ENCODE peak calls at places on chromosomes 2 and 18, in ten cellular contexts. L is LoVo, R is lower lobe of right lung, W is H54, C is T-helper 2 cell, X is psoas muscle, P is HTR-8/SVneo, J is left cardiac atrium, H is GM03348, U is H1. S is an unnamed sample.

GRCh38 chr2:15989559-15989958 is 49.2 kb downstream of the MYCN start:
- DNase-seq in L (no peak), R (no peak), W (no peak), C (no peak), X (no peak), P (no peak), J (no peak), H (no peak), U (no peak), S (no peak)

GRCh38 chr2:111054791-111055627 is 65.7 kb upstream of the BCL2L11 start:
- DNase-seq in L (no peak), R (no peak), W (no peak), C (no peak), X (no peak), P (no peak), J (no peak), H (no peak), U (no peak), S (no peak)

GRCh38 chr18:64851796-64852195 is 702.9 kb upstream of the LINC00305 start:
- DNase-seq in L (no peak), R (no peak), W (no peak), C (no peak), X (no peak), P (no peak), J (no peak), H (no peak), U (no peak), S (no peak)

GRCh38 chr2:157438907-157439791 is 4.7 kb downstream of the CYTIP start:
- DNase-seq in L (no peak), R (no peak), W (no peak), C (peak), X (no peak), P (no peak), J (no peak), H (peak), U (no peak), S (peak)

GRCh38 chr2:105822186-105822585 is 77.5 kb downstream of the NCK2 start:
- DNase-seq in L (no peak), R (no peak), W (no peak), C (peak), X (no peak), P (no peak), J (no peak), H (no peak), U (no peak), S (no peak)

GRCh38 chr2:7014201-7014640 is 97.0 kb downstream of the RNF144A start:
- DNase-seq in L (no peak), R (no peak), W (no peak), C (peak), X (no peak), P (no peak), J (no peak), H (peak), U (no peak), S (peak)

GRCh38 chr2:20173064-20173463 is 51.9 kb downstream of the SDC1 start:
- DNase-seq in L (no peak), R (no peak), W (no peak), C (no peak), X (no peak), P (no peak), J (no peak), H (no peak), U (no peak), S (no peak)

GRCh38 chr2:188199716-188200128 is 92.0 kb upstream of the GULP1 start:
- DNase-seq in L (peak), R (no peak), W (peak), C (no peak), X (no peak), P (peak), J (no peak), H (peak), U (no peak), S (no peak)

GRCh38 chr2:45370367-45370766 is 240.7 kb downstream of the SRBD1 start:
- DNase-seq in L (no peak), R (no peak), W (no peak), C (no peak), X (no peak), P (no peak), J (no peak), H (no peak), U (no peak), S (no peak)

GRCh38 chr2:11592671-11593574 is 59.1 kb downstream of the GREB1 start:
- DNase-seq in L (no peak), R (no peak), W (no peak), C (no peak), X (no peak), P (no peak), J (no peak), H (no peak), U (no peak), S (no peak)

GRCh38 chr2:169647496-169647895 is 46.7 kb downstream of the CFAP210 start:
- DNase-seq in L (no peak), R (no peak), W (no peak), C (no peak), X (no peak), P (no peak), J (no peak), H (no peak), U (no peak), S (no peak)

GRCh38 chr2:240434728-240435456 is 571 bp upstream of the GPC1 start:
- DNase-seq in L (peak), R (peak), W (peak), C (peak), X (peak), P (peak), J (peak), H (peak), U (no peak), S (peak)

GRCh38 chr2:42333579-42333978 is 27.4 kb downstream of the COX7A2L start:
- DNase-seq in L (no peak), R (no peak), W (no peak), C (no peak), X (no peak), P (no peak), J (no peak), H (no peak), U (no peak), S (no peak)

GRCh38 chr18:74147491-74147778 is 199 bp downstream of the FBXO15 start:
- DNase-seq in L (no peak), R (no peak), W (no peak), C (no peak), X (no peak), P (no peak), J (no peak), H (no peak), U (no peak), S (no peak)

GRCh38 chr2:96153291-96153713 is 8.1 kb upstream of the DUSP2 start:
- DNase-seq in L (no peak), R (peak), W (no peak), C (no peak), X (no peak), P (no peak), J (no peak), H (no peak), U (no peak), S (no peak)

GRCh38 chr2:35428548-35428947 is 927.0 kb upstream of the CRIM1 start:
- DNase-seq in L (peak), R (peak), W (peak), C (peak), X (no peak), P (no peak), J (peak), H (peak), U (peak), S (no peak)

GRCh38 chr2:161766334-161766733 is 142.1 kb downstream of the SLC4A10 start:
- DNase-seq in L (peak), R (no peak), W (no peak), C (no peak), X (no peak), P (no peak), J (no peak), H (no peak), U (no peak), S (no peak)

GRCh38 chr2:216370961-216371633 is 1.2 kb downstream of the MARCHF4 start:
- DNase-seq in L (no peak), R (no peak), W (no peak), C (no peak), X (no peak), P (no peak), J (no peak), H (peak), U (no peak), S (no peak)

GRCh38 chr2:233857511-233858118 is 3.3 kb upstream of the HJURP start:
- DNase-seq in L (peak), R (peak), W (peak), C (peak), X (no peak), P (peak), J (no peak), H (peak), U (no peak), S (no peak)

GRCh38 chr2:205555816-205556215 is 126.5 kb upstream of the NRP2 start:
- DNase-seq in L (no peak), R (no peak), W (no peak), C (no peak), X (no peak), P (no peak), J (no peak), H (no peak), U (no peak), S (no peak)

GRCh38 chr2:40451926-40452605 is at the start of gene SLC8A1:
- DNase-seq in L (no peak), R (peak), W (no peak), C (peak), X (peak), P (no peak), J (peak), H (peak), U (no peak), S (peak)

GRCh38 chr18:54267688-54268087 is 1.6 kb upstream of the POLI start:
- DNase-seq in L (no peak), R (no peak), W (no peak), C (no peak), X (no peak), P (no peak), J (no peak), H (no peak), U (no peak), S (no peak)

GRCh38 chr2:121993682-121994081 is 238.2 kb downstream of the TSN start:
- DNase-seq in L (no peak), R (no peak), W (no peak), C (no peak), X (no peak), P (no peak), J (no peak), H (no peak), U (no peak), S (no peak)

S was measured in DMS 273 treated with DMSO at 0.1 percent for 48 hours.